ENCODE peak calls at places on chromosomes 11 and 22, in nine cellular contexts. One of them, this sample, is unnamed. For H3K9me3, the result is how much of the 10 kb centered on the place peaks cover.

GRCh38 chr11:96000064-96000463 is 76.2 kb upstream of the MTMR2 start:
- DNase-seq in HAP-1: no peak
- DNase-seq in T-helper 17 cell: no peak
- DNase-seq in effector memory CD4-positive, alpha-beta T cell: no peak
- DNase-seq in CD8-positive, alpha-beta T cell: no peak
- DNase-seq in Peyer's patch: no peak
- DNase-seq in CD8-positive, alpha-beta memory T cell: no peak
- DNase-seq in SJCRH30: no peak
- DNase-seq in endodermal cell: no peak
- DNase-seq in this sample: no peak

GRCh38 chr11:45237666-45238348 is 48.3 kb downstream of the SYT13 start:
- DNase-seq in HAP-1: no peak
- DNase-seq in T-helper 17 cell: no peak
- DNase-seq in effector memory CD4-positive, alpha-beta T cell: no peak
- DNase-seq in CD8-positive, alpha-beta T cell: no peak
- DNase-seq in Peyer's patch: no peak
- DNase-seq in CD8-positive, alpha-beta memory T cell: no peak
- DNase-seq in SJCRH30: no peak
- DNase-seq in endodermal cell: no peak
- DNase-seq in this sample: no peak

GRCh38 chr11:11916981-11917399 is 75.2 kb downstream of the USP47 start:
- DNase-seq in HAP-1: no peak
- DNase-seq in T-helper 17 cell: no peak
- DNase-seq in effector memory CD4-positive, alpha-beta T cell: no peak
- DNase-seq in CD8-positive, alpha-beta T cell: no peak
- DNase-seq in Peyer's patch: no peak
- DNase-seq in CD8-positive, alpha-beta memory T cell: no peak
- DNase-seq in SJCRH30: peak
- DNase-seq in endodermal cell: no peak
- DNase-seq in this sample: no peak

GRCh38 chr22:31662668-31663037 is 638 bp upstream of the PISD start:
- DNase-seq in HAP-1: no peak
- DNase-seq in T-helper 17 cell: no peak
- DNase-seq in effector memory CD4-positive, alpha-beta T cell: no peak
- DNase-seq in CD8-positive, alpha-beta T cell: no peak
- DNase-seq in Peyer's patch: no peak
- DNase-seq in CD8-positive, alpha-beta memory T cell: no peak
- DNase-seq in SJCRH30: no peak
- DNase-seq in endodermal cell: no peak
- DNase-seq in this sample: no peak

GRCh38 chr22:50630376-50630775 is 2.4 kb upstream of the ARSA start:
- DNase-seq in HAP-1: no peak
- DNase-seq in T-helper 17 cell: no peak
- DNase-seq in effector memory CD4-positive, alpha-beta T cell: no peak
- DNase-seq in CD8-positive, alpha-beta T cell: no peak
- DNase-seq in Peyer's patch: no peak
- DNase-seq in CD8-positive, alpha-beta memory T cell: no peak
- DNase-seq in SJCRH30: no peak
- DNase-seq in endodermal cell: no peak
- DNase-seq in this sample: no peak

GRCh38 chr11:128174465-128175101 is 412.8 kb downstream of the ETS1 start:
- DNase-seq in HAP-1: no peak
- DNase-seq in T-helper 17 cell: no peak
- DNase-seq in effector memory CD4-positive, alpha-beta T cell: no peak
- DNase-seq in CD8-positive, alpha-beta T cell: no peak
- DNase-seq in Peyer's patch: no peak
- DNase-seq in CD8-positive, alpha-beta memory T cell: no peak
- DNase-seq in SJCRH30: peak
- DNase-seq in endodermal cell: peak
- DNase-seq in this sample: no peak

GRCh38 chr11:71373791-71374454 is 74.3 kb downstream of the DHCR7 start:
- DNase-seq in HAP-1: no peak
- DNase-seq in T-helper 17 cell: no peak
- DNase-seq in effector memory CD4-positive, alpha-beta T cell: no peak
- DNase-seq in CD8-positive, alpha-beta T cell: no peak
- DNase-seq in Peyer's patch: no peak
- DNase-seq in CD8-positive, alpha-beta memory T cell: no peak
- DNase-seq in SJCRH30: no peak
- DNase-seq in endodermal cell: no peak
- DNase-seq in this sample: no peak

GRCh38 chr11:1863352-1864215 is 10.7 kb downstream of the LSP1 start:
- DNase-seq in HAP-1: peak
- DNase-seq in T-helper 17 cell: no peak
- DNase-seq in effector memory CD4-positive, alpha-beta T cell: no peak
- DNase-seq in CD8-positive, alpha-beta T cell: no peak
- DNase-seq in Peyer's patch: no peak
- DNase-seq in CD8-positive, alpha-beta memory T cell: no peak
- DNase-seq in SJCRH30: peak
- DNase-seq in endodermal cell: peak
- DNase-seq in this sample: peak

GRCh38 chr11:65522640-65523322 is 2.1 kb upstream of the SCYL1 start:
- DNase-seq in HAP-1: no peak
- DNase-seq in T-helper 17 cell: no peak
- DNase-seq in effector memory CD4-positive, alpha-beta T cell: no peak
- DNase-seq in CD8-positive, alpha-beta T cell: no peak
- DNase-seq in Peyer's patch: no peak
- DNase-seq in CD8-positive, alpha-beta memory T cell: peak
- DNase-seq in SJCRH30: no peak
- DNase-seq in endodermal cell: no peak
- DNase-seq in this sample: no peak

GRCh38 chr11:76663912-76664440 is 6.6 kb downstream of the LRRC32 start:
- DNase-seq in HAP-1: no peak
- DNase-seq in T-helper 17 cell: no peak
- DNase-seq in effector memory CD4-positive, alpha-beta T cell: no peak
- DNase-seq in CD8-positive, alpha-beta T cell: no peak
- DNase-seq in Peyer's patch: peak
- DNase-seq in CD8-positive, alpha-beta memory T cell: no peak
- DNase-seq in SJCRH30: no peak
- DNase-seq in endodermal cell: peak
- DNase-seq in this sample: peak

GRCh38 chr11:76661835-76662434 is 8.6 kb downstream of the LRRC32 start:
- DNase-seq in HAP-1: no peak
- DNase-seq in T-helper 17 cell: no peak
- DNase-seq in effector memory CD4-positive, alpha-beta T cell: no peak
- DNase-seq in CD8-positive, alpha-beta T cell: no peak
- DNase-seq in Peyer's patch: peak
- DNase-seq in CD8-positive, alpha-beta memory T cell: no peak
- DNase-seq in SJCRH30: no peak
- DNase-seq in endodermal cell: peak
- DNase-seq in this sample: no peak

GRCh38 chr11:76662656-76663460 is 7.7 kb downstream of the LRRC32 start:
- DNase-seq in HAP-1: no peak
- DNase-seq in T-helper 17 cell: no peak
- DNase-seq in effector memory CD4-positive, alpha-beta T cell: no peak
- DNase-seq in CD8-positive, alpha-beta T cell: no peak
- DNase-seq in Peyer's patch: peak
- DNase-seq in CD8-positive, alpha-beta memory T cell: no peak
- DNase-seq in SJCRH30: no peak
- DNase-seq in endodermal cell: peak
- DNase-seq in this sample: no peak

GRCh38 chr11:76664578-76665061 is 5.9 kb downstream of the LRRC32 start:
- DNase-seq in HAP-1: no peak
- DNase-seq in T-helper 17 cell: no peak
- DNase-seq in effector memory CD4-positive, alpha-beta T cell: no peak
- DNase-seq in CD8-positive, alpha-beta T cell: peak
- DNase-seq in Peyer's patch: peak
- DNase-seq in CD8-positive, alpha-beta memory T cell: no peak
- DNase-seq in SJCRH30: peak
- DNase-seq in endodermal cell: peak
- DNase-seq in this sample: peak

DNA sequence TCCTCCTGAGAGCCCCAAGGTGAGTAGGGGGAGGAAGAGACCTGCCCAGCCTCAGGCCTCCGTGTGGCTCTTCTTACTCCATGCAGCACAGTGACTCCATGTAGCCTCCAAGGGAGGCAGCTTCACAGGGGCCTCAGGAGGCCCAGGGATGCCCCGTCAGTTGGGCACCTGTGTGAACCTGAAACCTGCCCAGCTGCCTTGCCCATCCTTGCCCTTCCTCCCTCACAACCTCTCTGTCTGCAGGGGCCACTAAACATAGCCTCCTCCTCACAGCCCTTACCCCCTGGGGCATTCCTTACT is 7.1 kb downstream of the LRRC32 start:
- DNase-seq in HAP-1: no peak
- DNase-seq in T-helper 17 cell: no peak
- DNase-seq in effector memory CD4-positive, alpha-beta T cell: no peak
- DNase-seq in CD8-positive, alpha-beta T cell: no peak
- DNase-seq in Peyer's patch: peak
- DNase-seq in CD8-positive, alpha-beta memory T cell: no peak
- DNase-seq in SJCRH30: no peak
- DNase-seq in endodermal cell: no peak
- DNase-seq in this sample: peak
- H3K9me3 ChIP-seq in HAP-1: under half
- H3K9me3 ChIP-seq in T-helper 17 cell: under half
- H3K9me3 ChIP-seq in effector memory CD4-positive, alpha-beta T cell: under half
- H3K9me3 ChIP-seq in CD8-positive, alpha-beta T cell: under half
- H3K9me3 ChIP-seq in Peyer's patch: under half
- H3K9me3 ChIP-seq in CD8-positive, alpha-beta memory T cell: under half
- H3K9me3 ChIP-seq in SJCRH30: under half
- H3K9me3 ChIP-seq in endodermal cell: under half
- H3K9me3 ChIP-seq in this sample: under half

GRCh38 chr11:106302416-106302815 is 225.0 kb downstream of the AASDHPPT start:
- DNase-seq in HAP-1: no peak
- DNase-seq in T-helper 17 cell: no peak
- DNase-seq in effector memory CD4-positive, alpha-beta T cell: no peak
- DNase-seq in CD8-positive, alpha-beta T cell: no peak
- DNase-seq in Peyer's patch: no peak
- DNase-seq in CD8-positive, alpha-beta memory T cell: no peak
- DNase-seq in SJCRH30: no peak
- DNase-seq in endodermal cell: no peak
- DNase-seq in this sample: no peak
- H3K9me3 ChIP-seq in HAP-1: under half
- H3K9me3 ChIP-seq in T-helper 17 cell: under half
- H3K9me3 ChIP-seq in effector memory CD4-positive, alpha-beta T cell: under half
- H3K9me3 ChIP-seq in CD8-positive, alpha-beta T cell: under half
- H3K9me3 ChIP-seq in Peyer's patch: under half
- H3K9me3 ChIP-seq in CD8-positive, alpha-beta memory T cell: under half
- H3K9me3 ChIP-seq in SJCRH30: under half
- H3K9me3 ChIP-seq in endodermal cell: under half
- H3K9me3 ChIP-seq in this sample: under half

DNA sequence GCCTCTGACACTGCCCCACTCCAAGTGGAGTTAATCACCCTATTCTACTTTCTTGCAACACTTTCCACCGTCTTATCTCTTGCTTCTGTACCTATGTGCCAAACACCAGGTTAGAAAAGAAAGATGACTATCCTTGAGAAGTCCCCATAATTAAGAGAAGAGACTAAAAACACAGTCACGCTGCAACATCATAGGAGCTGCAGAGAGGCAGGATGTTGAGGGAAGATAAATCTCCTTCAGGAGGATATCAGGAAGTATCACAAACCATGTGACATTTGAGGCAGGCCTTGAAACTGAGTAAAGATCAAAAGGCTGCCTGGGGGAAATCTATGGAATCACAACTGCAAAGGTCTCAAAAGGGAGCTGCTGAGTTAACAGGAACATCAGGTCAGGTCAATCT is 24.8 kb downstream of the GAB2 start:
- DNase-seq in HAP-1: no peak
- DNase-seq in T-helper 17 cell: no peak
- DNase-seq in effector memory CD4-positive, alpha-beta T cell: no peak
- DNase-seq in CD8-positive, alpha-beta T cell: no peak
- DNase-seq in Peyer's patch: no peak
- DNase-seq in CD8-positive, alpha-beta memory T cell: no peak
- DNase-seq in SJCRH30: no peak
- DNase-seq in endodermal cell: no peak
- DNase-seq in this sample: no peak
- H3K9me3 ChIP-seq in HAP-1: under half
- H3K9me3 ChIP-seq in T-helper 17 cell: under half
- H3K9me3 ChIP-seq in effector memory CD4-positive, alpha-beta T cell: under half
- H3K9me3 ChIP-seq in CD8-positive, alpha-beta T cell: under half
- H3K9me3 ChIP-seq in Peyer's patch: under half
- H3K9me3 ChIP-seq in CD8-positive, alpha-beta memory T cell: under half
- H3K9me3 ChIP-seq in SJCRH30: under half
- H3K9me3 ChIP-seq in endodermal cell: under half
- H3K9me3 ChIP-seq in this sample: under half

GRCh38 chr22:49181942-49182341 is 645.7 kb downstream of the BRD1 start:
- DNase-seq in HAP-1: no peak
- DNase-seq in T-helper 17 cell: no peak
- DNase-seq in effector memory CD4-positive, alpha-beta T cell: no peak
- DNase-seq in CD8-positive, alpha-beta T cell: no peak
- DNase-seq in Peyer's patch: peak
- DNase-seq in CD8-positive, alpha-beta memory T cell: peak
- DNase-seq in SJCRH30: no peak
- DNase-seq in endodermal cell: no peak
- DNase-seq in this sample: no peak

GRCh38 chr22:49179886-49180682 is 647.6 kb downstream of the BRD1 start:
- DNase-seq in HAP-1: no peak
- DNase-seq in T-helper 17 cell: no peak
- DNase-seq in effector memory CD4-positive, alpha-beta T cell: no peak
- DNase-seq in CD8-positive, alpha-beta T cell: no peak
- DNase-seq in Peyer's patch: peak
- DNase-seq in CD8-positive, alpha-beta memory T cell: peak
- DNase-seq in SJCRH30: no peak
- DNase-seq in endodermal cell: no peak
- DNase-seq in this sample: no peak

GRCh38 chr22:49180683-49181024 is 647.0 kb downstream of the BRD1 start:
- DNase-seq in HAP-1: no peak
- DNase-seq in T-helper 17 cell: no peak
- DNase-seq in effector memory CD4-positive, alpha-beta T cell: no peak
- DNase-seq in CD8-positive, alpha-beta T cell: no peak
- DNase-seq in Peyer's patch: no peak
- DNase-seq in CD8-positive, alpha-beta memory T cell: no peak
- DNase-seq in SJCRH30: no peak
- DNase-seq in endodermal cell: no peak
- DNase-seq in this sample: no peak

GRCh38 chr22:49182416-49182815 is 645.3 kb downstream of the BRD1 start:
- DNase-seq in HAP-1: no peak
- DNase-seq in T-helper 17 cell: no peak
- DNase-seq in effector memory CD4-positive, alpha-beta T cell: no peak
- DNase-seq in CD8-positive, alpha-beta T cell: no peak
- DNase-seq in Peyer's patch: no peak
- DNase-seq in CD8-positive, alpha-beta memory T cell: peak
- DNase-seq in SJCRH30: no peak
- DNase-seq in endodermal cell: no peak
- DNase-seq in this sample: no peak

DNA sequence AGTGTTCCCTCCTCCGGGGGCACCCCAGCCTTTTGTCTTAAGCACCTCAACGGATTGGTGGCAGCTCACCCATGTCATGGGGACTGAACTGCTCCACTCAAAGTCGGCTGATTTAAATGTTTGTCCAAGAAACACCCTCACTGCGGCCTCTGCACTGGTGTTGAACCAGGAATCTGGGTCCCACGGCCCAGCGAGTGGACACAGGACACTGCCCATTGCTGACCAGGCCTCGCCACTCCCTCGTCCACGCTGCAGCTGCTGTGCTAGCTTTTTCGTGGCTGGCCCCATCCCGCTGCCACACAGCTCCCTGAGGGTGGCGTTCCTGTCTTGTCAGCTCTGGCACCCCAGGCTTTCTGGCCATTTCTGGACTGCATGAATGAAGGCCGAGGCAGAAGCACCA is 646.2 kb downstream of the BRD1 start:
- DNase-seq in HAP-1: no peak
- DNase-seq in T-helper 17 cell: no peak
- DNase-seq in effector memory CD4-positive, alpha-beta T cell: no peak
- DNase-seq in CD8-positive, alpha-beta T cell: no peak
- DNase-seq in Peyer's patch: no peak
- DNase-seq in CD8-positive, alpha-beta memory T cell: peak
- DNase-seq in SJCRH30: no peak
- DNase-seq in endodermal cell: no peak
- DNase-seq in this sample: no peak
- H3K9me3 ChIP-seq in HAP-1: under half
- H3K9me3 ChIP-seq in T-helper 17 cell: under half
- H3K9me3 ChIP-seq in effector memory CD4-positive, alpha-beta T cell: under half
- H3K9me3 ChIP-seq in CD8-positive, alpha-beta T cell: under half
- H3K9me3 ChIP-seq in Peyer's patch: under half
- H3K9me3 ChIP-seq in CD8-positive, alpha-beta memory T cell: under half
- H3K9me3 ChIP-seq in SJCRH30: under half
- H3K9me3 ChIP-seq in endodermal cell: under half
- H3K9me3 ChIP-seq in this sample: under half

GRCh38 chr22:48677168-48677520 is 1150.5 kb downstream of the BRD1 start:
- DNase-seq in HAP-1: no peak
- DNase-seq in T-helper 17 cell: no peak
- DNase-seq in effector memory CD4-positive, alpha-beta T cell: no peak
- DNase-seq in CD8-positive, alpha-beta T cell: no peak
- DNase-seq in Peyer's patch: no peak
- DNase-seq in CD8-positive, alpha-beta memory T cell: peak
- DNase-seq in SJCRH30: no peak
- DNase-seq in endodermal cell: no peak
- DNase-seq in this sample: peak
- H3K9me3 ChIP-seq in HAP-1: under half
- H3K9me3 ChIP-seq in T-helper 17 cell: under half
- H3K9me3 ChIP-seq in effector memory CD4-positive, alpha-beta T cell: under half
- H3K9me3 ChIP-seq in CD8-positive, alpha-beta T cell: under half
- H3K9me3 ChIP-seq in Peyer's patch: under half
- H3K9me3 ChIP-seq in CD8-positive, alpha-beta memory T cell: under half
- H3K9me3 ChIP-seq in SJCRH30: under half
- H3K9me3 ChIP-seq in endodermal cell: under half
- H3K9me3 ChIP-seq in this sample: under half